ENCODE peak calls at places on chromosomes 7 and 10, in four cellular contexts. F is H1; I is AG04449; Y is activated naive CD4-positive, alpha-beta T cell treated with anti-CD3 and anti-CD28 coated beads for 36 hours. N is an unnamed sample.

GRCh38 chr10:13340068-13340467 is 8.0 kb downstream of the SEPHS1 start:
- DNase-seq in I (no peak), Y (no peak), F (no peak), N (no peak)

GRCh38 chr7:139687980-139688632 is 89.7 kb downstream of the HIPK2 start:
- DNase-seq in F (no peak), Y (no peak), I (no peak), N (no peak)

GRCh38 chr10:131146790-131147189 is 164.7 kb downstream of the TCERG1L start:
- DNase-seq in F (no peak), I (no peak), Y (no peak), N (no peak)

GRCh38 chr7:134022512-134022911 is 104.6 kb upstream of the LRGUK start:
- DNase-seq in F (no peak), Y (no peak), I (no peak), N (no peak)

GRCh38 chr10:11005626-11006427 is 11.8 kb upstream of the CELF2 start:
- DNase-seq in Y (no peak), I (no peak), F (no peak), N (no peak)

GRCh38 chr7:26614503-26614902 is 249.9 kb downstream of the SKAP2 start:
- DNase-seq in F (no peak), I (no peak), Y (no peak), N (no peak)

GRCh38 chr10:124605856-124606812 is 138.0 kb downstream of the FAM53B start:
- DNase-seq in I (no peak), Y (no peak), F (no peak), N (no peak)

GRCh38 chr10:4372601-4373000 is 453.4 kb upstream of the AKR1E2 start:
- DNase-seq in F (no peak), I (peak), Y (no peak), N (no peak)